ENCODE peak calls at places on chromosomes 6 and 20, in five cellular contexts. Q, I, D, A and W are unnamed samples.
A peak's percentile ranks its signal among the peaks of the same experiment; 100 is the strongest.

GRCh38 chr6:105952326-105952725 is 133.8 kb upstream of the PRDM1 start:
- DNase-seq in A (no peak), D (no peak), Q (no peak), I (no peak), W (no peak)

GRCh38 chr20:13771853-13772453 is 12.8 kb downstream of the ESF1 start:
- DNase-seq in I (peak; percentile 19), A (no peak), Q (no peak), D (no peak), W (no peak)

GRCh38 chr6:105072799-105073199 is 107.0 kb downstream of the POPDC3 start:
- DNase-seq in Q (no peak), D (no peak), A (no peak), I (no peak), W (no peak)

GRCh38 chr6:122722746-122723145 is 56.8 kb upstream of the FABP7 start:
- DNase-seq in I (no peak), Q (no peak), D (no peak), A (no peak), W (no peak)

GRCh38 chr6:73585566-73586415 is 65.0 kb upstream of the EEF1A1 start:
- DNase-seq in A (peak; percentile 67), D (no peak), I (no peak), Q (no peak), W (no peak)

GRCh38 chr20:43870484-43870883 is 44.2 kb upstream of the TOX2 start:
- DNase-seq in Q (no peak), I (no peak), A (no peak), D (no peak), W (no peak)

GRCh38 chr20:25072226-25072811 is 9.6 kb downstream of the VSX1 start:
- DNase-seq in A (no peak), I (no peak), Q (no peak), D (peak; percentile 10), W (no peak)

GRCh38 chr6:71419954-71420692 is 131.5 kb downstream of the OGFRL1 start:
- DNase-seq in Q (no peak), I (peak; percentile 48), D (peak; percentile 82), A (peak; percentile 66), W (peak; percentile 83)

GRCh38 chr20:63580796-63581461 is 6.9 kb upstream of the HELZ2 start:
- DNase-seq in I (peak; percentile 66), D (no peak), A (no peak), Q (peak; percentile 47), W (no peak)

GRCh38 chr20:11249239-11249638 is 575.4 kb upstream of the JAG1 start:
- DNase-seq in D (no peak), Q (no peak), A (no peak), I (no peak), W (no peak)

GRCh38 chr6:129206761-129207330 is 323.9 kb downstream of the LAMA2 start:
- DNase-seq in Q (no peak), A (no peak), I (no peak), D (no peak), W (no peak)

GRCh38 chr6:155244434-155244833 is 19.4 kb upstream of the CLDN20 start:
- DNase-seq in A (no peak), Q (no peak), I (no peak), D (no peak), W (no peak)

GRCh38 chr6:11298651-11299420 is 66.4 kb upstream of the NEDD9 start:
- DNase-seq in Q (no peak), I (no peak), D (no peak), A (no peak), W (no peak)

GRCh38 chr6:111543913-111544435 is 61.0 kb upstream of the REV3L start:
- DNase-seq in I (no peak), A (no peak), Q (no peak), D (no peak), W (no peak)

GRCh38 chr20:2752631-2753455 is 47.6 kb downstream of the CPXM1 start:
- DNase-seq in A (no peak), D (no peak), Q (no peak), I (peak; percentile 86), W (peak; percentile 44)

GRCh38 chr20:1440024-1440423 is 26.6 kb downstream of the NSFL1C start:
- DNase-seq in I (peak; percentile 61), A (no peak), Q (no peak), D (no peak), W (no peak)

GRCh38 chr6:107784669-107785068 is 39.4 kb downstream of the SCML4 start:
- DNase-seq in I (no peak), D (no peak), A (no peak), Q (no peak), W (no peak)

GRCh38 chr6:104983776-104984175 is 26.9 kb downstream of the LIN28B start:
- DNase-seq in I (no peak), D (no peak), Q (no peak), A (no peak), W (no peak)